ENCODE peak calls at places on chromosome 10, in four cellular contexts. L is H1, J is neuronal stem cell, Y is mesendoderm. O is an unnamed sample.

GRCh38 chr10:44689368-44689767 is 221.8 kb upstream of the TMEM72 start:
- DNase-seq in L (no peak), J (no peak), Y (peak), O (no peak)

GRCh38 chr10:47257396-47258120 is 42.4 kb upstream of the GDF10 start:
- DNase-seq in L (peak), J (no peak), Y (no peak), O (no peak)

GRCh38 chr10:124299726-124300125 is 119.0 kb downstream of the OAT start:
- DNase-seq in L (no peak), J (no peak), Y (no peak), O (no peak)

GRCh38 chr10:14671383-14671782 is 103.3 kb downstream of the FAM107B start:
- DNase-seq in L (peak), J (no peak), Y (no peak), O (no peak)

GRCh38 chr10:60534791-60535389 is 145.2 kb upstream of the ANK3 start:
- DNase-seq in L (no peak), J (no peak), Y (no peak), O (no peak)

GRCh38 chr10:49610735-49611165 is 640 bp downstream of the SLC18A3 start:
- DNase-seq in L (no peak), J (no peak), Y (no peak), O (no peak)

GRCh38 chr10:49108656-49109055 is 6.7 kb downstream of the VSTM4 start:
- DNase-seq in L (no peak), J (no peak), Y (no peak), O (no peak)

GRCh38 chr10:123156091-123156490 is 1.9 kb downstream of the BUB3 start:
- DNase-seq in L (no peak), J (no peak), Y (no peak), O (no peak)

GRCh38 chr10:46239999-46240683 is 46.7 kb upstream of the ANTXRL start:
- DNase-seq in L (peak), J (no peak), Y (no peak), O (no peak)

GRCh38 chr10:12938271-12938670 is 63.2 kb downstream of the CCDC3 start:
- DNase-seq in L (no peak), J (no peak), Y (no peak), O (no peak)

GRCh38 chr10:118500477-118501104 is 94.9 kb downstream of the PRLHR start:
- DNase-seq in L (no peak), J (no peak), Y (no peak), O (no peak)

GRCh38 chr10:46546591-46547330 is 9.7 kb downstream of the GPRIN2 start:
- DNase-seq in L (peak), J (no peak), Y (no peak), O (no peak)

GRCh38 chr10:11154809-11155208 is 137.1 kb downstream of the CELF2 start:
- DNase-seq in L (no peak), J (no peak), Y (peak), O (no peak)

GRCh38 chr10:79221110-79222051 is 125.9 kb upstream of the PPIF start:
- DNase-seq in L (no peak), J (no peak), Y (peak), O (no peak)

GRCh38 chr10:43078986-43079273 is 2.1 kb downstream of the RET start:
- DNase-seq in L (peak), J (peak), Y (peak), O (peak)

GRCh38 chr10:46079831-46080585 is 33.9 kb upstream of the MSMB start:
- DNase-seq in L (no peak), J (no peak), Y (no peak), O (peak)

GRCh38 chr10:6200588-6201510 is 1.9 kb upstream of the PFKFB3 start:
- DNase-seq in L (peak), J (peak), Y (peak), O (no peak)

GRCh38 chr10:92238586-92239098 is 52.2 kb downstream of the CPEB3 start:
- DNase-seq in L (no peak), J (no peak), Y (peak), O (peak)

GRCh38 chr10:92240289-92241157 is 50.4 kb downstream of the CPEB3 start:
- DNase-seq in L (peak), J (peak), Y (peak), O (peak)

GRCh38 chr10:92239600-92240288 is 51.1 kb downstream of the CPEB3 start:
- DNase-seq in L (peak), J (peak), Y (peak), O (peak)

GRCh38 chr10:92239185-92239599 is 51.7 kb downstream of the CPEB3 start:
- DNase-seq in L (no peak), J (no peak), Y (peak), O (no peak)

DNA sequence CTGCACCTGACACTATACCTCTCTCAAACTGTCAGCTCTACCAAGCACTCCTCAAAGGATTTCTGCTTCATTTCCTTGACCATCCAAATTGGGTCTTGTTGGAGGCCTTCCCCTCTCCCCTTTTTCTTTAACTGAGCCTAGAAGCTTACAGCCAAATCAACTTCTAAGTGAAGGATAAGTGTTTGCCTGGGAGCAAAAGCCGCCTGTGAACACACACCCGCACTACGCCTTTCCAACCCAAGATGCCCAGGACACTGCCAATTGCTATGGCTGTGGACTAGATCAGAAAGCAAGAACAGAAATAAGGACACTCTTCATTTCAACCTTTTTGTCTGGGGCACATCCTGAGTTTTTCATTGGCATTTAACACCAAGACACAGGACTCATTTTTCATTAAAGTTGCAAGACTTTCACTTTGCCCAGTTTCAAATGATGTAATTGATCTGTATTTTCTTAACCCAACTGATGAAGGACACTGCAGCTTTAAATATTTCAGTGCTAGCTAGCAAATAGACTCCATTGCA is 52.8 kb downstream of the CPEB3 start:
- DNase-seq in L (no peak), J (no peak), Y (no peak), O (no peak)
- H3K4me3 ChIP-seq in L (no peak), J (no peak), Y (no peak), O (no peak)

DNA sequence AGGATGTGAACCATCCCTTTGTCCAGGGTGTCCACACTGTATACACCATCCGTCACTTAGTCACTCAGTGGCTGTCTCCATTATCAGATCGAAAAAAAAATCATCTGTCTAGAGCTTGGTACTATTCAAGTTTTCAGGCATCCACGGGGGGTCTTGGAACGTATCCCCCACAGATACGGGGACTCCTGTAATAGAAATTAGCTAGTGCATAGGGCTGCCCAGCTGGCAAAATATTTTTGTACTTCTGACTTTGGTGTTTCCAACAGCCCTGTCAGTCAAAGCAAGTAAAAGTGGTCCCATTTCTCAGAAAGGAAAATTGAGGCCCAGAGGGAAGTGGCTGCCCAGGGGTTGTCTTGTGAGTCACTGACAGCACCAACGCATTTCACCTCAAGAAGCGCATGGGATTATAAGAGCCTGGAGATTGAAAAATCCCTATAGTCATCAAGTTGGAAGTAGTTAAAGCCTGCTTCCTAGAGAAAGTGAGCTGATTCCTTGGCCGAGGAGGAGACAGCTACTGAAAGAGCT is 52.1 kb upstream of the SLC29A3 start:
- DNase-seq in L (no peak), J (no peak), Y (no peak), O (no peak)
- H4K8ac ChIP-seq in L (peak), J (no peak), Y (no peak), O (no peak)

DNA sequence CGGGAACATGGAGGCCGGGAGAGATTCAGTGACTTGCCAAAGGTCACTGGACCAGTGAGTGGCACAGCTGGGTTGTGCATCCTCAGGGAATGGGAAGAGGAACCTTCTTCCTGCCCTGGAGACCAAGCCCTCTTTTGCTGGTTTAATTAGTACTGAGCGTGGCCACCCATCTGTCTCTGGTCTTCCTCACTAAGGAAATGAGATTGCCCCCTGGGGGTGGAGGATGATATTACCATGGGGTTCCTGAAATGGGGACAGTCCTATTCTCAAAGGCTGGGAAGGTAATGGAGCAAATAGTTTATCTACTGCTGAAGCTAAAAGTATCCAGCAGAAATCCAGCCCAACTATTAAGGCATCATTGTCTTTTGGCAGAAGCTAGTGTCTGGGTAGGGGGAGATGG is 98.6 kb upstream of the FGFR2 start:
- DNase-seq in L (peak), J (no peak), Y (peak), O (peak)
- H3K4me2 ChIP-seq in L (no peak), J (no peak), Y (no peak), O (no peak)

GRCh38 chr10:77625379-77625778 is 12.2 kb downstream of the KCNMA1 start:
- DNase-seq in L (no peak), J (no peak), Y (no peak), O (no peak)

GRCh38 chr10:77626266-77626935 is 11.2 kb downstream of the KCNMA1 start:
- DNase-seq in L (no peak), J (no peak), Y (no peak), O (no peak)

GRCh38 chr10:77620731-77621130 is 16.9 kb downstream of the KCNMA1 start:
- DNase-seq in L (no peak), J (no peak), Y (no peak), O (no peak)

GRCh38 chr10:77619964-77620703 is 17.5 kb downstream of the KCNMA1 start:
- DNase-seq in L (no peak), J (no peak), Y (no peak), O (no peak)

DNA sequence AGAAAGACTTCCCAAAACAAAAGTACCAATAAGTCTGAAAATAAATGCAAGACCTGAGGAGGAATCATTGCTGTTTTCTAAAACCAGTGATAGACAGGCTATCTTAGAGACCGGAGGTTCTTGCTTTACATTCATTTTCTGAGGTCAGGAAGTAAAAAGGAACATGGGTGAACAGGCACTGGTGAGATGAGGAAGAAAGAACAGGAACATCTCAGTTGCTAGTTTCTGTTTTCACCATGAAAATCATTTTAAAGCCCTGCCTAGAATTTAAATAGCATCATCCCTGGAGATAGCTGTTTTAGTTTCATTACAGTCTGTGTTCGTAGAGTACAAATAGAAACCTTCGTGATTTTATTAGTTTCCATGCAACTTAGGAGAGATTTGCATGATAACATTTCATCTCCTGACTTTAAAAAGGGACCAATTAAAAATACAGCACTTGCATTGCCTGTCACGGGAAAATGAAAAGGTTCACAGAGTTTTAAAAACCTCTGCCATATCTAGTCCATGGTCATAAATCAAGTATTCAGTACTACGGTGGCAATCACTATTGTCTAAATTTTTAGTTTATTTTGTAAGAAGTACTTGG is 14.7 kb downstream of the KCNMA1 start:
- DNase-seq in L (no peak), J (no peak), Y (no peak), O (no peak)
- H3K4me3 ChIP-seq in L (no peak), J (no peak), Y (no peak), O (no peak)

DNA sequence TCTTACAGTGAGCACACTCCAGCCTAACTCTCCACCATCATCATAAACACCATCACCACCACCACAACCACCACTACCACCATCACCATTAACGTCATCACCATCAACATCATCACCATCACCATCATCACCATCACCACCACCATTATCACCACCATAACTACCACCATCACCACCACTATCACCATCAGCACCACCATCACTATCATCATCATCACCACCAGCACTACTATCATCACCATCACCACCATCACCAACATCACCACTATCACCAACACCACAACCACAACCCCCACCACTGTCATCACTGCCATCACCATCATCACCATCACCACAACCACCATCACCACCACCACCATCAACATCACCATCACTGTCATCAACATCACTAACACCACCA is 279.0 kb upstream of the TCERG1L start:
- DNase-seq in L (no peak), J (no peak), Y (no peak), O (no peak)
- H4K8ac ChIP-seq in L (no peak), J (no peak), Y (no peak), O (no peak)

DNA sequence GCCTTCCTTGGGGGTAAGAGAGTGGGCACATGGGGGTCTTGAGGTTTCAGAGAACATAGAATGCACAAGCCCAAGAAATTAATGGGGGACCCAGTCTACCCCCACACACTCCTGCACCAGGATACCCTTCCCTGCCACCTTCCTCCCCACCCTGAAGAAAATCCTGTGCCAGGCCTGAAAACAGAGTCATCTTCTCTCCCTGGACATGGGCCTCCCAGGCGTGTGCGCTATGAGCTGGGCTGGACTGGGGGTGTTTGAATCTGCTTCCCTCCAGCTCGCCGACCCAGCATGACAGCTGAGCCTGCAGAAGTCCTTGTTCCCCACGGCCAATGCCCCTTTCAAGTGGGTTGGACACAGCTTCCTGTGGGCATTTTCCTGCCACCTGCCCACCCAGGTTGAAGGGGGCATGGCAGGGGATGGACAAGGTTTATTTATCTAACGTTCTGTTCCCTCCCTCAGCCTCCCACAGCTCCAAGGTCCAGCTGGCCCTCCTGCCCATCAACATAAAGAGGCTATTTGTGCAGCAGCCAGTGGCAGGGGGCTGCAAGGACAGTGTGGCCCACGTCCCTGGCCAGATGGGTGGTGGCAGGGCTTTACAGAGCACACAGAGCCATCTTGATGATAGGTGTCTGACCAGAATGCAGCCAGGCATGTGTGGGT is 141.0 kb downstream of the SH3PXD2A start:
- DNase-seq in L (no peak), J (no peak), Y (no peak), O (no peak)
- H3K4me2 ChIP-seq in L (no peak), J (no peak), Y (no peak), O (no peak)

GRCh38 chr10:4663162-4663992 is 162.6 kb upstream of the AKR1E2 start:
- DNase-seq in L (no peak), J (no peak), Y (peak), O (peak)
- H3K4me3 ChIP-seq in L (no peak), J (no peak), Y (no peak), O (no peak)

GRCh38 chr10:68717435-68717834 is 3.6 kb upstream of the CCAR1 start:
- DNase-seq in L (no peak), J (no peak), Y (no peak), O (no peak)

GRCh38 chr10:68721673-68721963 is 579 bp downstream of the CCAR1 start:
- DNase-seq in L (no peak), J (no peak), Y (peak), O (no peak)

GRCh38 chr10:68725016-68725415 is 4.0 kb downstream of the CCAR1 start:
- DNase-seq in L (no peak), J (no peak), Y (no peak), O (no peak)

GRCh38 chr10:68720793-68721672 is at the start of gene CCAR1:
- DNase-seq in L (peak), J (peak), Y (peak), O (peak)
- H4K8ac ChIP-seq in L (peak), J (peak), Y (peak), O (peak)

O was measured in trophoblast cell.